ENCODE peak calls at places on chromosome 13, in seven cellular contexts. L is EL, T is PC-3, M is A549, S is HTR-8/SVneo, A is germinal center, O is SIG-M5. J is an unnamed sample.

GRCh38 chr13:105806335-105806920 is 729.0 kb downstream of the EFNB2 start:
- DNase-seq in O (no peak), L (no peak), M (no peak), S (no peak), T (no peak), A (no peak), J (no peak)

GRCh38 chr13:69579351-69579750 is 528.3 kb upstream of the ATXN8OS start:
- DNase-seq in S (no peak), L (no peak), A (no peak), T (peak), M (no peak), O (no peak), J (no peak)

GRCh38 chr13:74870865-74871264 is 611.1 kb downstream of the TBC1D4 start:
- DNase-seq in A (no peak), M (no peak), O (no peak), L (peak), T (peak), S (no peak), J (no peak)

GRCh38 chr13:40352385-40352778 is 314.1 kb downstream of the FOXO1 start:
- DNase-seq in L (no peak), T (no peak), A (no peak), S (no peak), M (no peak), O (no peak), J (no peak)

GRCh38 chr13:103757361-103757760 is 691.1 kb upstream of the SLC10A2 start:
- DNase-seq in A (no peak), O (no peak), S (no peak), T (no peak), L (no peak), M (no peak), J (no peak)

GRCh38 chr13:20174656-20175405 is 14.0 kb upstream of the GJA3 start:
- DNase-seq in A (no peak), L (peak), T (peak), S (peak), O (peak), M (peak), J (peak)

GRCh38 chr13:110509971-110510786 is 51.3 kb downstream of the RAB20 start:
- DNase-seq in T (no peak), L (peak), M (no peak), S (no peak), A (no peak), O (no peak), J (peak)

GRCh38 chr13:66689037-66689619 is 541.0 kb downstream of the PCDH9 start:
- DNase-seq in A (no peak), L (peak), S (no peak), M (no peak), T (no peak), O (no peak), J (no peak)

GRCh38 chr13:51397262-51397933 is 55.4 kb downstream of the INTS6 start:
- DNase-seq in O (no peak), A (no peak), M (no peak), S (no peak), T (no peak), L (peak), J (no peak)

GRCh38 chr13:21973437-21974125 is 302.7 kb downstream of the FGF9 start:
- DNase-seq in S (no peak), M (no peak), T (no peak), L (no peak), O (no peak), A (no peak), J (no peak)

GRCh38 chr13:100495455-100495854 is 93.1 kb downstream of the GGACT start:
- DNase-seq in A (no peak), S (no peak), T (no peak), M (no peak), O (no peak), L (no peak), J (no peak)

GRCh38 chr13:98916403-98916802 is 61.5 kb downstream of the DOCK9 start:
- DNase-seq in M (no peak), A (no peak), O (no peak), T (no peak), S (no peak), L (no peak), J (no peak)

GRCh38 chr13:51067376-51068125 is 43.5 kb downstream of the C13orf42 start:
- DNase-seq in O (no peak), A (no peak), M (no peak), L (no peak), T (no peak), S (no peak), J (no peak)

GRCh38 chr13:30906411-30906990 is 430 bp downstream of the MEDAG start:
- DNase-seq in L (no peak), S (no peak), T (no peak), A (no peak), O (no peak), M (no peak), J (no peak)

GRCh38 chr13:77699059-77699680 is 1.7 kb downstream of the SLAIN1 start:
- DNase-seq in M (no peak), O (no peak), L (no peak), S (no peak), A (no peak), T (no peak), J (peak)

GRCh38 chr13:44313674-44314073 is 60.0 kb upstream of the SERP2 start:
- DNase-seq in S (no peak), A (no peak), O (no peak), M (peak), T (peak), L (peak), J (peak)

GRCh38 chr13:23087884-23088283 is 92.9 kb upstream of the SGCG start:
- DNase-seq in O (no peak), T (peak), L (peak), M (peak), A (no peak), S (no peak), J (peak)

GRCh38 chr13:33740134-33740538 is 77.8 kb upstream of the RFC3 start:
- DNase-seq in S (no peak), L (peak), O (no peak), M (no peak), T (peak), A (no peak), J (no peak)

GRCh38 chr13:29568731-29569130 is 26.8 kb downstream of the SLC7A1 start:
- DNase-seq in M (no peak), L (no peak), S (no peak), A (no peak), O (no peak), T (no peak), J (no peak)

J was measured in KBM-7.